ENCODE peak calls at places on chromosomes 1 and 21, in six cellular contexts. Z is HCT116, R is PC-3, P is GM23248, S is SK-N-SH, Y is Karpas-422. W is an unnamed sample. For H3K9me2, the result is how much of the 10 kb centered on the place peaks cover.

GRCh38 chr21:38503588-38503987 is 5.3 kb upstream of the ERG start:
- DNase-seq in Z (no peak), R (no peak), P (peak), S (peak), Y (no peak), W (no peak)

GRCh38 chr1:35930593-35931423 is at the start of gene AGO3:
- DNase-seq in Z (peak), R (peak), P (peak), S (peak), Y (peak), W (peak)

GRCh38 chr1:241499910-241500309 is 19.6 kb downstream of the FH start:
- DNase-seq in Z (no peak), R (peak), P (peak), S (peak), Y (peak), W (peak)

GRCh38 chr1:26221094-26221493 is 12.9 kb upstream of the CEP85 start:
- DNase-seq in Z (no peak), R (no peak), P (no peak), S (no peak), Y (no peak), W (no peak)

GRCh38 chr1:39132505-39133339 is 71.8 kb upstream of the MACF1 start:
- DNase-seq in Z (peak), R (peak), P (no peak), S (peak), Y (no peak), W (no peak)

GRCh38 chr1:70140343-70140742 is 65.0 kb downstream of the LRRC40 start:
- DNase-seq in Z (no peak), R (no peak), P (peak), S (no peak), Y (no peak), W (no peak)

GRCh38 chr1:38285807-38286530 is 239.4 kb upstream of the POU3F1 start:
- DNase-seq in Z (no peak), R (no peak), P (no peak), S (no peak), Y (no peak), W (no peak)

GRCh38 chr1:47644216-47644581 is 206.4 kb downstream of the FOXD2 start:
- DNase-seq in Z (no peak), R (no peak), P (peak), S (peak), Y (no peak), W (no peak)

GRCh38 chr1:32047701-32048100 is 25.0 kb upstream of the TMEM39B start:
- DNase-seq in Z (no peak), R (no peak), P (peak), S (no peak), Y (no peak), W (no peak)

GRCh38 chr21:16407403-16408279 is 677.9 kb downstream of the USP25 start:
- DNase-seq in Z (no peak), R (no peak), P (peak), S (peak), Y (no peak), W (no peak)

GRCh38 chr1:183808296-183809027 is 3.5 kb downstream of the RGL1 start:
- DNase-seq in Z (no peak), R (no peak), P (peak), S (no peak), Y (no peak), W (no peak)

GRCh38 chr1:27348861-27349783 is 7.3 kb downstream of the SYTL1 start:
- DNase-seq in Z (peak), R (peak), P (peak), S (peak), Y (peak), W (peak)

GRCh38 chr1:66931548-66932124 is 6.8 kb downstream of the MIER1 start:
- DNase-seq in Z (no peak), R (no peak), P (peak), S (no peak), Y (peak), W (peak)

GRCh38 chr1:203440780-203441179 is 34.8 kb upstream of the PRELP start:
- DNase-seq in Z (no peak), R (peak), P (peak), S (peak), Y (peak), W (peak)

GRCh38 chr1:64282353-64282752 is 78.9 kb downstream of the UBE2U start:
- DNase-seq in Z (no peak), R (peak), P (no peak), S (peak), Y (no peak), W (no peak)

GRCh38 chr21:16073571-16073970 is 343.8 kb downstream of the USP25 start:
- DNase-seq in Z (no peak), R (no peak), P (no peak), S (no peak), Y (no peak), W (no peak)

GRCh38 chr1:61240878-61241277 is 158.5 kb downstream of the NFIA start:
- DNase-seq in Z (no peak), R (no peak), P (no peak), S (no peak), Y (no peak), W (no peak)

GRCh38 chr1:220685879-220686278 is 4.3 kb upstream of the C1orf115 start:
- DNase-seq in Z (peak), R (peak), P (no peak), S (no peak), Y (no peak), W (no peak)

GRCh38 chr1:43327549-43328292 is 9.9 kb upstream of the MPL start:
- DNase-seq in Z (no peak), R (no peak), P (peak), S (no peak), Y (no peak), W (no peak)

GRCh38 chr1:201582261-201582951 is 43.5 kb downstream of the NAV1 start:
- DNase-seq in Z (no peak), R (no peak), P (peak), S (peak), Y (no peak), W (no peak)

GRCh38 chr1:113086551-113086950 is 13.6 kb downstream of the LRIG2 start:
- DNase-seq in Z (no peak), R (no peak), P (no peak), S (no peak), Y (no peak), W (no peak)

GRCh38 chr1:173164686-173165085 is 42.4 kb downstream of the TNFSF4 start:
- DNase-seq in Z (no peak), R (no peak), P (no peak), S (no peak), Y (no peak), W (no peak)

GRCh38 chr1:14538335-14538734 is 60.1 kb upstream of the KAZN start:
- DNase-seq in Z (no peak), R (peak), P (no peak), S (no peak), Y (no peak), W (no peak)

GRCh38 chr1:246297314-246298273 is 209.5 kb downstream of the SMYD3 start:
- DNase-seq in Z (no peak), R (peak), P (peak), S (no peak), Y (no peak), W (no peak)

GRCh38 chr1:63073530-63074306 is 248.6 kb upstream of the FOXD3 start:
- DNase-seq in Z (no peak), R (no peak), P (peak), S (peak), Y (no peak), W (no peak)

GRCh38 chr1:218488986-218489385 is 143.8 kb downstream of the TGFB2 start:
- DNase-seq in Z (no peak), R (peak), P (no peak), S (no peak), Y (no peak), W (no peak)

GRCh38 chr1:93612510-93612909 is 69.1 kb downstream of the BCAR3 start:
- DNase-seq in Z (no peak), R (no peak), P (no peak), S (no peak), Y (no peak), W (no peak)

GRCh38 chr1:148263906-148264255 is 111.8 kb upstream of the NBPF11 start:
- DNase-seq in Z (no peak), R (no peak), P (no peak), S (no peak), Y (no peak), W (peak)

GRCh38 chr1:116911779-116912469 is 2.2 kb downstream of the PTGFRN start:
- DNase-seq in Z (no peak), R (no peak), P (no peak), S (no peak), Y (no peak), W (no peak)

GRCh38 chr1:116908821-116909510 is 750 bp upstream of the PTGFRN start:
- DNase-seq in Z (no peak), R (no peak), P (no peak), S (peak), Y (no peak), W (no peak)

GRCh38 chr1:116911166-116911553 is 1.4 kb downstream of the PTGFRN start:
- DNase-seq in Z (no peak), R (no peak), P (no peak), S (peak), Y (no peak), W (no peak)

GRCh38 chr1:116909511-116910378 is at the start of gene PTGFRN:
- DNase-seq in Z (peak), R (peak), P (peak), S (peak), Y (no peak), W (no peak)

GRCh38 chr1:116910379-116911165 is 856 bp downstream of the PTGFRN start:
- DNase-seq in Z (no peak), R (peak), P (peak), S (peak), Y (no peak), W (no peak)
- H3K9ac ChIP-seq in Z (peak), R (peak), P (peak), S (peak), Y (no peak), W (no peak)

GRCh38 chr1:175174273-175174672 is 18.3 kb downstream of the KIAA0040 start:
- DNase-seq in Z (no peak), R (no peak), P (no peak), S (no peak), Y (no peak), W (no peak)
- H3K4me2 ChIP-seq in Z (no peak), R (peak), P (no peak), S (no peak), Y (peak), W (peak)

DNA sequence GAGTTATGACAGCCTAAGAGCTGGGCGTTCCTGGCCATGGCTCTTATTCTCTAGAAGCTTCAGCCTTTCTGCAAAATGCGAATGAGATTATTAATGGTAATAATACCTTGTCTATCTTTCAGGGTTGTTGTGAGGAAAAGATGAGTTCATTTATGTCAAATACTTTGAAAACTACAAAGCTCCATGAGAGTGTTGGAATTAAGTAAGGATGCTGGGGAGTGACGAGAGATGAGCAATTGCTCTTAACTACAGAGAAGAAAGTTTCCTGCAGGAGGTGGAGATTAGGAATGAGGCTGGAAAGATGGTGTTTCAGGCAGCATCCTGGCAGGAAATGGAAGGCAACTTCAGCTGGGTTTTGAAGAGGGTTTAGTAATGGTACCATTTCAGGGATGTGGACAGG is 124.2 kb downstream of the CACNA1E start:
- DNase-seq in Z (no peak), R (no peak), P (no peak), S (no peak), Y (no peak), W (no peak)
- H3K9me2 ChIP-seq in Z (under half), R (under half), P (under half), S (under half), Y (under half), W (under half)

DNA sequence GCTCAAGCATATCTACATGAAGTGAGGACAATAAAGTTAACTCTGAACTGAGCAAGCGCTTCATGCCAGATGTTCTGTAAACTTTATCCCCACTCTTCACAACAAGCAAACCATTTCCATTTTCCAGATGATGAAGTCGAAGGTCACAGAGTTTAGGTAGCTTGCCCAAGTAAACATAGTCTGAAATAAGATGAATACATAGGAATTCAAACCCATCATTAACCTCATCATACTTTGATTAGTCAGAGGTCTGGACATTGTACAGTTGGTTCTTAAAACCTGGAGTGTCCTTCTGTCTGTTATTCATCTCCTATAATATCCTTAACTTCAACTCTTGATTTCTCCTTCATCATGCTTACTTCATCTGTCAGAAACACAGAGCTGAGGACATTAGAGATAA is 180.3 kb upstream of the C8B start:
- DNase-seq in Z (no peak), R (no peak), P (peak), S (no peak), Y (no peak), W (no peak)
- H3K9ac ChIP-seq in Z (no peak), R (no peak), P (no peak), S (no peak), Y (no peak), W (no peak)

GRCh38 chr1:19088717-19089442 is 121.2 kb downstream of the UBR4 start:
- DNase-seq in Z (no peak), R (no peak), P (no peak), S (no peak), Y (no peak), W (no peak)
- H3K4me2 ChIP-seq in Z (no peak), R (no peak), P (no peak), S (no peak), Y (no peak), W (no peak)

W was measured in MM.1S.